ENCODE peak calls at places on chromosome 1, in five cellular contexts. G is upper lobe of right lung, X is nephron progenitor cell, R is H1, F is thoracic aorta. V is an unnamed sample.

GRCh38 chr1:6126028-6126427 is 54.1 kb downstream of the CHD5 start:
- DNase-seq in F (no peak), R (no peak), X (no peak), G (peak; percentile 60), V (no peak)

GRCh38 chr1:112761714-112762480 is 46.8 kb upstream of the PPM1J start:
- DNase-seq in F (no peak), X (no peak), G (no peak), R (no peak), V (no peak)

GRCh38 chr1:4021153-4021894 is 121.3 kb upstream of the C1orf174 start:
- DNase-seq in F (no peak), X (no peak), R (no peak), G (no peak), V (no peak)

GRCh38 chr1:221669441-221669840 is 72.4 kb downstream of the DUSP10 start:
- DNase-seq in G (no peak), R (no peak), F (no peak), X (no peak), V (no peak)

GRCh38 chr1:107548276-107548675 is 407.4 kb downstream of the NTNG1 start:
- DNase-seq in G (no peak), F (no peak), X (no peak), R (no peak), V (no peak)

GRCh38 chr1:181660621-181661020 is 177.3 kb downstream of the CACNA1E start:
- DNase-seq in G (no peak), X (no peak), R (no peak), F (no peak), V (no peak)

GRCh38 chr1:193456883-193457282 is 270.5 kb upstream of the B3GALT2 start:
- DNase-seq in R (no peak), G (no peak), F (no peak), X (no peak), V (no peak)

GRCh38 chr1:112798293-112798692 is 83.2 kb upstream of the PPM1J start:
- DNase-seq in X (no peak), F (no peak), G (no peak), R (no peak), V (no peak)

GRCh38 chr1:99176753-99177152 is 87.5 kb upstream of the PLPPR4 start:
- DNase-seq in R (no peak), G (no peak), F (no peak), X (no peak), V (no peak)

GRCh38 chr1:84069236-84069845 is 70.4 kb upstream of the TTLL7 start:
- DNase-seq in G (no peak), F (no peak), R (no peak), X (no peak), V (no peak)

GRCh38 chr1:212791261-212791675 is 309 bp downstream of the NSL1 start:
- DNase-seq in F (no peak), R (no peak), X (no peak), G (no peak), V (no peak)

GRCh38 chr1:171158089-171158488 is 27.0 kb upstream of the FMO2 start:
- DNase-seq in R (no peak), G (no peak), X (no peak), F (no peak), V (no peak)

GRCh38 chr1:161772397-161772796 is 6.3 kb downstream of the ATF6 start:
- DNase-seq in F (no peak), R (no peak), X (no peak), G (no peak), V (no peak)

GRCh38 chr1:29540801-29541357 is 304.6 kb downstream of the PTPRU start:
- DNase-seq in X (no peak), R (no peak), F (no peak), G (peak; percentile 36), V (no peak)

GRCh38 chr1:112429749-112430148 is 33.7 kb downstream of the CTTNBP2NL start:
- DNase-seq in F (no peak), G (no peak), X (no peak), R (no peak), V (no peak)

GRCh38 chr1:214727274-214727673 is 124.3 kb downstream of the CENPF start:
- DNase-seq in F (no peak), R (no peak), G (no peak), X (peak; percentile 21), V (no peak)

GRCh38 chr1:97901017-97901658 is 19.7 kb downstream of the DPYD start:
- DNase-seq in F (no peak), X (no peak), G (no peak), R (no peak), V (no peak)

GRCh38 chr1:60132985-60133673 is 59.6 kb upstream of the C1orf87 start:
- DNase-seq in F (no peak), G (no peak), X (no peak), R (no peak), V (no peak)

GRCh38 chr1:223756806-223757700 is 44.7 kb downstream of the CAPN2 start:
- DNase-seq in X (no peak), G (no peak), F (no peak), R (no peak), V (no peak)

GRCh38 chr1:240435996-240436566 is 175.9 kb downstream of the GREM2 start:
- DNase-seq in X (no peak), G (no peak), F (no peak), R (no peak), V (no peak)

GRCh38 chr1:15254521-15254920 is 7.5 kb downstream of the FHAD1 start:
- DNase-seq in R (no peak), F (no peak), X (no peak), G (no peak), V (no peak)

GRCh38 chr1:50447961-50448360 is 24.7 kb upstream of the DMRTA2 start:
- DNase-seq in G (no peak), F (no peak), X (no peak), R (no peak), V (no peak)

GRCh38 chr1:91684599-91685196 is 184.0 kb downstream of the CDC7 start:
- DNase-seq in X (no peak), G (no peak), F (no peak), R (no peak), V (no peak)

GRCh38 chr1:114549137-114549536 is 32.3 kb downstream of the BCAS2 start:
- DNase-seq in F (no peak), G (no peak), R (no peak), X (no peak), V (no peak)

GRCh38 chr1:115166531-115167091 is 77.3 kb upstream of the TSPAN2 start:
- DNase-seq in F (no peak), X (no peak), G (no peak), R (no peak), V (no peak)

GRCh38 chr1:234771642-234772344 is 161.8 kb upstream of the IRF2BP2 start:
- DNase-seq in X (no peak), F (no peak), R (no peak), G (no peak), V (no peak)

GRCh38 chr1:100736324-100736723 is 16.8 kb downstream of the VCAM1 start:
- DNase-seq in R (no peak), X (no peak), F (no peak), G (no peak), V (no peak)

GRCh38 chr1:1058921-1059493 is 15.1 kb downstream of the RNF223 start:
- DNase-seq in R (peak; percentile 76), G (no peak), F (no peak), X (no peak), V (no peak)

GRCh38 chr1:89633103-89633744 is at the start of gene LRRC8C:
- DNase-seq in F (no peak), X (peak; percentile 72), R (no peak), G (peak; percentile 81), V (peak; percentile 44)

GRCh38 chr1:174407705-174408104 is 40.1 kb upstream of the GPR52 start:
- DNase-seq in X (no peak), G (no peak), R (no peak), F (no peak), V (no peak)

GRCh38 chr1:53736290-53736689 is 2.7 kb downstream of the GLIS1 start:
- DNase-seq in X (no peak), F (no peak), R (no peak), G (no peak), V (no peak)

GRCh38 chr1:90809093-90809492 is 92.0 kb upstream of the BARHL2 start:
- DNase-seq in R (no peak), F (no peak), X (no peak), G (no peak), V (no peak)

GRCh38 chr1:24105368-24106160 is 6.4 kb downstream of the MYOM3 start:
- DNase-seq in F (no peak), X (no peak), G (no peak), R (no peak), V (no peak)

GRCh38 chr1:221473392-221473791 is 268.5 kb downstream of the DUSP10 start:
- DNase-seq in R (no peak), G (no peak), F (no peak), X (no peak), V (no peak)

GRCh38 chr1:4397196-4397595 is 257.2 kb upstream of the AJAP1 start:
- DNase-seq in X (no peak), R (no peak), F (no peak), G (no peak), V (no peak)

GRCh38 chr1:1069061-1069710 is 4.9 kb downstream of the RNF223 start:
- DNase-seq in G (peak; percentile 91), R (peak; percentile 99), F (no peak), X (peak; percentile 92), V (peak; percentile 82)

GRCh38 chr1:118951270-118951936 is 36.7 kb downstream of the TBX15 start:
- DNase-seq in F (no peak), X (no peak), G (no peak), R (no peak), V (no peak)

DNA sequence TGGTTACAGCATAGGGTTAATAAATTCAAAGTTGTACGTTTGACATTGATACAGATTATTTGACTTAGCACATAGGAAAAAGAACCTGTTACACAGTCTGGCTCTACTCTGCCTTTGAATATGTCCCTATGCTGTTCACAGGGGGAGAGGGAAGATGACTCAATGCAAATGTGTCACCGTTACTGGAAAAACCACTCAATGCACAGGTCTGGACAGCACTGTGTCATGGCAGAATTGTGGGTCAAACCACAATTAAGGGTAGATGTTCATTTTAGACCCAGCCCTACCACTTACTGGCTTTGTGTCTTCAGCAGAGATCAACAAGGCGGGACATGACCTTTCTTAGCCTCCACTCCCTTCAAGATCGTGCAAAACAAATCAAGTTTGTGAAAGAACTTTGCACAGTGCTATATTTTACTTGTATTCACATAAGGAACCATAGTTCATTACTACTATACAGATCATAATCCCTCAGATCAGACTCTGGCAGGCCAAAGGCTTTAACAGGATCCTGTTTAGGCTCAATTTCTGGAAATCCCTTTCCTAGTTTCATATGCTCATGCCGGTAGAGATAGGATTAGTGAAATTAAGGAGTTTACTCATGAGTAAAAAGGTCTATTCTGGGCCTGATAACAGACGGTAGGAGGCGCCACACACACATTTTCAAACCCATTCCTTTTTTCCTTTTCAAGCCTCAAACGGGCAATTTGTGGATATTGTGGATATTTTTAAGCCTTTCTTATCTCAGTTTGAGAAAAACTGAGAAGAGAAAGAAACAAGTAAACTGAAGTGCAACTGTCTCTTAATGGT is 22.0 kb downstream of the EIF2D start:
- DNase-seq in G (no peak), R (no peak), X (no peak), F (no peak), V (no peak)
- TF ChIP-seq CTCF in G (peak; percentile 26), R (peak; percentile 69), X (no peak), F (peak; percentile 9), V (peak; percentile 49)

GRCh38 chr1:211738096-211738708 is 62.8 kb upstream of the NEK2 start:
- DNase-seq in R (no peak), G (no peak), F (no peak), X (no peak), V (no peak)
- TF ChIP-seq CTCF in R (no peak), G (no peak), F (no peak), X (no peak), V (no peak)

GRCh38 chr1:178294654-178295053 is 200.8 kb downstream of the RASAL2 start:
- DNase-seq in G (no peak), F (no peak), X (no peak), R (no peak), V (no peak)
- TF ChIP-seq CTCF in G (no peak), F (no peak), X (no peak), R (no peak), V (peak; percentile 51)

GRCh38 chr1:245045087-245045881 is 109.5 kb upstream of the KIF26B start:
- DNase-seq in R (no peak), X (peak; percentile 6), F (no peak), G (no peak), V (no peak)
- TF ChIP-seq CTCF in R (no peak), X (no peak), F (no peak), G (no peak), V (no peak)